ENCODE peak calls at places on chromosomes 3 and 15, in six cellular contexts. D, Y, K, I, H and N are unnamed samples.

GRCh38 chr15:75731248-75732100 is 18.8 kb upstream of the CSPG4 start:
- DNase-seq in H (no peak), I (peak), D (no peak), K (no peak), Y (no peak), N (peak)

GRCh38 chr3:162367443-162368132 is 871.0 kb downstream of the OTOL1 start:
- DNase-seq in I (peak), H (no peak), K (no peak), D (no peak), Y (no peak), N (no peak)

GRCh38 chr3:102053375-102053989 is 204.2 kb downstream of the NFKBIZ start:
- DNase-seq in I (peak), D (no peak), Y (no peak), H (no peak), K (no peak), N (no peak)

GRCh38 chr15:31265090-31265870 is 61.4 kb upstream of the KLF13 start:
- DNase-seq in Y (no peak), D (no peak), H (no peak), K (no peak), I (no peak), N (no peak)

GRCh38 chr3:4687167-4687566 is 194.0 kb downstream of the ITPR1 start:
- DNase-seq in Y (no peak), I (peak), H (no peak), K (no peak), D (no peak), N (peak)

GRCh38 chr15:50066693-50067092 is 52.3 kb downstream of the ATP8B4 start:
- DNase-seq in Y (no peak), K (no peak), I (no peak), D (no peak), H (no peak), N (no peak)

GRCh38 chr3:194300936-194301335 is 50.2 kb downstream of the CPN2 start:
- DNase-seq in I (no peak), Y (no peak), H (no peak), D (no peak), K (no peak), N (no peak)

GRCh38 chr3:190514163-190515153 is 573 bp downstream of the IL1RAP start:
- DNase-seq in I (peak), D (peak), K (peak), H (peak), Y (peak), N (no peak)

GRCh38 chr15:89613031-89613430 is 37.8 kb downstream of the TICRR start:
- DNase-seq in I (no peak), K (no peak), D (no peak), H (no peak), Y (no peak), N (no peak)

GRCh38 chr15:52765779-52766178 is 24.4 kb downstream of the ONECUT1 start:
- DNase-seq in I (peak), D (no peak), Y (no peak), K (no peak), H (no peak), N (no peak)

GRCh38 chr15:40265355-40265754 is 17.5 kb downstream of the ANKRD63 start:
- DNase-seq in I (no peak), Y (no peak), H (no peak), K (no peak), D (no peak), N (no peak)

GRCh38 chr3:38017445-38018295 is 11.8 kb downstream of the PLCD1 start:
- DNase-seq in Y (no peak), D (no peak), I (no peak), H (no peak), K (no peak), N (no peak)

GRCh38 chr3:150599611-150600297 is 3.4 kb upstream of the SELENOT start:
- DNase-seq in Y (no peak), H (no peak), D (no peak), I (peak), K (no peak), N (peak)

GRCh38 chr15:97904196-97904572 is 56.3 kb upstream of the ARRDC4 start:
- DNase-seq in Y (no peak), I (peak), D (peak), H (no peak), K (peak), N (peak)

GRCh38 chr3:58609990-58610389 is 32.8 kb upstream of the FAM107A start:
- DNase-seq in H (no peak), D (no peak), Y (no peak), K (no peak), I (no peak), N (no peak)

GRCh38 chr3:188362405-188362831 is 208.5 kb downstream of the LPP start:
- DNase-seq in Y (no peak), H (no peak), D (no peak), I (peak), K (peak), N (no peak)

GRCh38 chr15:59828262-59828661 is 139.1 kb upstream of the BNIP2 start:
- DNase-seq in Y (no peak), H (no peak), D (no peak), K (no peak), I (no peak), N (no peak)

GRCh38 chr3:146247906-146248305 is 3.0 kb downstream of the PLSCR4 start:
- DNase-seq in D (no peak), I (no peak), Y (no peak), H (no peak), K (no peak), N (no peak)

GRCh38 chr3:5141760-5142159 is 19.7 kb downstream of the ARL8B start:
- DNase-seq in K (no peak), I (no peak), Y (no peak), D (no peak), H (no peak), N (no peak)

GRCh38 chr3:32947466-32948238 is 3.8 kb upstream of the CCR4 start:
- DNase-seq in D (peak), Y (peak), I (peak), K (peak), H (peak), N (peak)

GRCh38 chr3:5017953-5018531 is 38.8 kb downstream of the BHLHE40 start:
- DNase-seq in D (no peak), H (no peak), Y (no peak), K (peak), I (peak), N (no peak)

GRCh38 chr3:182920515-182921084 is 59.7 kb downstream of the DCUN1D1 start:
- DNase-seq in K (no peak), Y (no peak), I (peak), D (no peak), H (no peak), N (no peak)

GRCh38 chr3:100401674-100402036 is 316 bp downstream of the LNP1 start:
- DNase-seq in Y (peak), D (peak), I (peak), K (peak), H (peak), N (no peak)

GRCh38 chr3:184821034-184821433 is 9.1 kb downstream of the VPS8 start:
- DNase-seq in D (no peak), K (no peak), I (no peak), H (no peak), Y (no peak), N (no peak)

GRCh38 chr15:98177950-98178848 is 217.7 kb downstream of the ARRDC4 start:
- DNase-seq in I (peak), H (no peak), Y (no peak), K (peak), D (peak), N (peak)

GRCh38 chr15:98970799-98971198 is 36.8 kb downstream of the PGPEP1L start:
- DNase-seq in K (no peak), H (no peak), Y (no peak), D (no peak), I (no peak), N (no peak)

GRCh38 chr3:112794622-112795172 is 52.0 kb downstream of the CD200R1L start:
- DNase-seq in Y (no peak), D (no peak), H (no peak), K (no peak), I (no peak), N (no peak)

GRCh38 chr15:39336926-39337325 is 244.0 kb upstream of the THBS1 start:
- DNase-seq in I (peak), K (no peak), H (no peak), D (no peak), Y (no peak), N (no peak)

GRCh38 chr15:36579792-36580431 is 486 bp downstream of the CDIN1 start:
- DNase-seq in D (peak), I (no peak), H (no peak), Y (no peak), K (no peak), N (no peak)

GRCh38 chr15:33138000-33138399 is 56.5 kb downstream of the FMN1 start:
- DNase-seq in Y (no peak), K (no peak), D (no peak), H (no peak), I (peak), N (peak)

GRCh38 chr3:46934508-46935167 is 41.9 kb downstream of the CCDC12 start:
- DNase-seq in D (no peak), K (no peak), I (peak), Y (no peak), H (no peak), N (no peak)